ENCODE peak calls at places on chromosomes 11 and 22, in eight cellular contexts. One of them, this sample, is unnamed.

GRCh38 chr11:93476796-93477195 is 66.4 kb downstream of the SMCO4 start:
- DNase-seq in cardiac muscle cell: no peak
- DNase-seq in transverse colon: no peak
- DNase-seq in vagina: no peak
- DNase-seq in lung: no peak
- DNase-seq in ascending aorta: no peak
- DNase-seq in H1: no peak
- DNase-seq in kidney: no peak
- DNase-seq in this sample: no peak

GRCh38 chr11:43172477-43172876 is 139.3 kb upstream of the API5 start:
- DNase-seq in cardiac muscle cell: no peak
- DNase-seq in transverse colon: no peak
- DNase-seq in vagina: no peak
- DNase-seq in lung: no peak
- DNase-seq in ascending aorta: no peak
- DNase-seq in H1: no peak
- DNase-seq in kidney: no peak
- DNase-seq in this sample: no peak

GRCh38 chr11:62909107-62909894 is 11.9 kb downstream of the CHRM1 start:
- DNase-seq in cardiac muscle cell: peak; percentile 85
- DNase-seq in transverse colon: peak; percentile 85
- DNase-seq in vagina: no peak
- DNase-seq in lung: peak; percentile 75
- DNase-seq in ascending aorta: no peak
- DNase-seq in H1: peak; percentile 88
- DNase-seq in kidney: peak; percentile 90
- DNase-seq in this sample: peak; percentile 30

GRCh38 chr11:71251159-71251721 is 1.1 kb downstream of the SHANK2 start:
- DNase-seq in cardiac muscle cell: peak; percentile 11
- DNase-seq in transverse colon: peak; percentile 25
- DNase-seq in vagina: peak; percentile 70
- DNase-seq in lung: no peak
- DNase-seq in ascending aorta: no peak
- DNase-seq in H1: no peak
- DNase-seq in kidney: peak; percentile 85
- DNase-seq in this sample: no peak

GRCh38 chr11:108302121-108302785 is 79.4 kb downstream of the ATM start:
- DNase-seq in cardiac muscle cell: peak; percentile 52
- DNase-seq in transverse colon: no peak
- DNase-seq in vagina: no peak
- DNase-seq in lung: no peak
- DNase-seq in ascending aorta: no peak
- DNase-seq in H1: no peak
- DNase-seq in kidney: no peak
- DNase-seq in this sample: no peak

GRCh38 chr11:111406589-111406988 is 27.5 kb upstream of the POU2AF1 start:
- DNase-seq in cardiac muscle cell: no peak
- DNase-seq in transverse colon: no peak
- DNase-seq in vagina: no peak
- DNase-seq in lung: no peak
- DNase-seq in ascending aorta: no peak
- DNase-seq in H1: no peak
- DNase-seq in kidney: no peak
- DNase-seq in this sample: no peak

GRCh38 chr22:22422629-22423112 is 85.9 kb downstream of the ZNF280B start:
- DNase-seq in cardiac muscle cell: peak; percentile 71
- DNase-seq in transverse colon: peak; percentile 79
- DNase-seq in vagina: peak; percentile 60
- DNase-seq in lung: peak; percentile 46
- DNase-seq in ascending aorta: no peak
- DNase-seq in H1: peak; percentile 85
- DNase-seq in kidney: no peak
- DNase-seq in this sample: peak; percentile 95

GRCh38 chr11:132405728-132406127 is 1035.3 kb downstream of the NTM start:
- DNase-seq in cardiac muscle cell: no peak
- DNase-seq in transverse colon: no peak
- DNase-seq in vagina: no peak
- DNase-seq in lung: no peak
- DNase-seq in ascending aorta: no peak
- DNase-seq in H1: peak; percentile 55
- DNase-seq in kidney: no peak
- DNase-seq in this sample: no peak

GRCh38 chr22:18032455-18033101 is 8.2 kb upstream of the MICAL3 start:
- DNase-seq in cardiac muscle cell: peak; percentile 36
- DNase-seq in transverse colon: no peak
- DNase-seq in vagina: no peak
- DNase-seq in lung: no peak
- DNase-seq in ascending aorta: no peak
- DNase-seq in H1: no peak
- DNase-seq in kidney: no peak
- DNase-seq in this sample: no peak

GRCh38 chr11:44011797-44012196 is 36.0 kb upstream of the ACCSL start:
- DNase-seq in cardiac muscle cell: no peak
- DNase-seq in transverse colon: no peak
- DNase-seq in vagina: peak; percentile 34
- DNase-seq in lung: no peak
- DNase-seq in ascending aorta: no peak
- DNase-seq in H1: no peak
- DNase-seq in kidney: no peak
- DNase-seq in this sample: no peak

GRCh38 chr11:75810637-75811383 is 4.2 kb upstream of the UVRAG start:
- DNase-seq in cardiac muscle cell: no peak
- DNase-seq in transverse colon: no peak
- DNase-seq in vagina: no peak
- DNase-seq in lung: no peak
- DNase-seq in ascending aorta: no peak
- DNase-seq in H1: no peak
- DNase-seq in kidney: no peak
- DNase-seq in this sample: no peak

GRCh38 chr22:38751422-38752346 is 4.1 kb downstream of the SUN2 start:
- DNase-seq in cardiac muscle cell: no peak
- DNase-seq in transverse colon: peak; percentile 83
- DNase-seq in vagina: no peak
- DNase-seq in lung: peak; percentile 59
- DNase-seq in ascending aorta: no peak
- DNase-seq in H1: no peak
- DNase-seq in kidney: peak; percentile 87
- DNase-seq in this sample: peak; percentile 92

GRCh38 chr11:9489366-9489765 is 28.6 kb downstream of the ZNF143 start:
- DNase-seq in cardiac muscle cell: peak; percentile 25
- DNase-seq in transverse colon: no peak
- DNase-seq in vagina: no peak
- DNase-seq in lung: no peak
- DNase-seq in ascending aorta: no peak
- DNase-seq in H1: no peak
- DNase-seq in kidney: no peak
- DNase-seq in this sample: no peak

GRCh38 chr11:44080951-44081350 is 14.5 kb upstream of the EXT2 start:
- DNase-seq in cardiac muscle cell: no peak
- DNase-seq in transverse colon: no peak
- DNase-seq in vagina: peak; percentile 65
- DNase-seq in lung: no peak
- DNase-seq in ascending aorta: no peak
- DNase-seq in H1: no peak
- DNase-seq in kidney: no peak
- DNase-seq in this sample: no peak

GRCh38 chr11:35077709-35078695 is 61.0 kb upstream of the CD44 start:
- DNase-seq in cardiac muscle cell: no peak
- DNase-seq in transverse colon: no peak
- DNase-seq in vagina: no peak
- DNase-seq in lung: no peak
- DNase-seq in ascending aorta: no peak
- DNase-seq in H1: no peak
- DNase-seq in kidney: no peak
- DNase-seq in this sample: peak; percentile 53

GRCh38 chr11:94958118-94958517 is 15.2 kb downstream of the CWC15 start:
- DNase-seq in cardiac muscle cell: peak; percentile 10
- DNase-seq in transverse colon: no peak
- DNase-seq in vagina: no peak
- DNase-seq in lung: no peak
- DNase-seq in ascending aorta: no peak
- DNase-seq in H1: no peak
- DNase-seq in kidney: no peak
- DNase-seq in this sample: no peak

GRCh38 chr11:121063728-121064127 is 37.3 kb upstream of the TECTA start:
- DNase-seq in cardiac muscle cell: no peak
- DNase-seq in transverse colon: no peak
- DNase-seq in vagina: no peak
- DNase-seq in lung: no peak
- DNase-seq in ascending aorta: no peak
- DNase-seq in H1: no peak
- DNase-seq in kidney: no peak
- DNase-seq in this sample: no peak
- TF ChIP-seq CTCF in cardiac muscle cell: peak; percentile 39
- TF ChIP-seq CTCF in transverse colon: peak; percentile 32
- TF ChIP-seq CTCF in vagina: no peak
- TF ChIP-seq CTCF in lung: no peak
- TF ChIP-seq CTCF in ascending aorta: no peak
- TF ChIP-seq CTCF in H1: no peak
- TF ChIP-seq CTCF in kidney: no peak
- TF ChIP-seq CTCF in this sample: peak; percentile 34

DNA sequence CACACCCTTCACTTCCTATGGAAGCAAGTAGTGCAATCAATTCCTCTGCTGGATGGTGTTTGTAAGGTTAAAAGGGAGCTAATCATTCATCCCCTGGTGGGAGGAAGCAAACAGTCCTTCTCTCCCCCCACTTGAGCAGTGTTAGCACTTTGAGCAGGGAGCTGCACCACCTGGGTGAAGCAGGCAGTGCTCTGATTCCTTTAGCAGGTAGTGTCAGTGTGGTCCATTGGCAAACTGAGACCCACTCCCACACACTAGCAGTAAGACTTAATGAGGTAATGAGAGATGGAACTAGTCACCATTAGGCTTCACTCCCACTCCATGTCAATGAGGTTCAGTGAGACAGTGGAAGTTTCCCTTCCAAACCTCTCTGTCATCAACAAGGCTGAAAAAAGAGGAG is 1699.6 kb upstream of the RAG2 start:
- DNase-seq in cardiac muscle cell: no peak
- DNase-seq in transverse colon: no peak
- DNase-seq in vagina: no peak
- DNase-seq in lung: no peak
- DNase-seq in ascending aorta: no peak
- DNase-seq in H1: no peak
- DNase-seq in kidney: no peak
- DNase-seq in this sample: no peak
- H3K9me3 ChIP-seq in cardiac muscle cell: no peaks in the 10 kb centered on the region
- H3K9me3 ChIP-seq in transverse colon: no peaks in the 10 kb centered on the region
- H3K9me3 ChIP-seq in vagina: no peaks in the 10 kb centered on the region
- H3K9me3 ChIP-seq in lung: no peaks in the 10 kb centered on the region
- H3K9me3 ChIP-seq in ascending aorta: no peaks in the 10 kb centered on the region
- H3K9me3 ChIP-seq in H1: no peaks in the 10 kb centered on the region
- H3K9me3 ChIP-seq in kidney: no peaks in the 10 kb centered on the region
- H3K9me3 ChIP-seq in this sample: no peaks in the 10 kb centered on the region

DNA sequence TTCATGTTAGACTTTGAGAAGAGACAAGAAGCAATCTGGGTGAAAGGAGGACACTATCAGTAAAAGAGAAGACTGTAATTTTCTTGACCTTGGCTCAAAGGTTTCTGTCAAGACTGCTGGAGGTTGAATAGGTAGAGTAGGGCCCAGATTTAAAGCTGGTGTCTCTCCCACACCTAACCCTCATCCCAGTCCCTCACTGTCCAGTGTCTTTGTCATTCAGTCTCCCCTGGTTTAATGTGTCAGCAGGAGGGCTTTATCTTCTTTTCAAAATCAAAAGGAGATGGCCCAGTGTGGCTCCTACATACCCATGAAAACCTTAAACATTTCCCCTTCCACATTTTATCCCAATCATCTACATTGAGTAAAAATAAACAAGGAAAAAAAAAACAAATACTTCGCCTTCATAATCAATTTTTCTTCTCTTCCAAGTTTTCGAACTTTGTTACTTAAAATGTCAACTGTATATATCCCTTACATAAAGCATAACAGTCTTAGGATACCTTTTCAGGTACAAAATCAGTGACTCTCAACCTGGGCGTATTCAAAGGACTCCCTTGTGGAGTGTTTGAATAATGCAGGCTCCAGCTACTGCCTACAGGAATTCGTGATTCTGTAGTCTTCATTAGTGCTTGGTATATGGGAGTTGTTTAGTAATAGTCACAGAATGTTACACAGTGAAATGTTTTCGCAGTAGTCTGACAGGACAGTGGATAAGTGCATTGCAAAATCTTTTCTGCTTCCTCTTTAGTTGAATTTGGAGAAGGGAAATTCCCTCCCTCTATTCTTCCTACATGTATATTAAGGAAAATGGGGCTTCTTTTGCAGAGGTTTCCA is 87.2 kb downstream of the FAT3 start:
- DNase-seq in cardiac muscle cell: peak; percentile 67
- DNase-seq in transverse colon: no peak
- DNase-seq in vagina: no peak
- DNase-seq in lung: no peak
- DNase-seq in ascending aorta: no peak
- DNase-seq in H1: no peak
- DNase-seq in kidney: no peak
- DNase-seq in this sample: no peak
- TF ChIP-seq CTCF in cardiac muscle cell: no peak
- TF ChIP-seq CTCF in transverse colon: no peak
- TF ChIP-seq CTCF in vagina: no peak
- TF ChIP-seq CTCF in lung: no peak
- TF ChIP-seq CTCF in ascending aorta: no peak
- TF ChIP-seq CTCF in H1: no peak
- TF ChIP-seq CTCF in kidney: no peak
- TF ChIP-seq CTCF in this sample: no peak

GRCh38 chr11:134638796-134639540 is 226.9 kb upstream of the B3GAT1 start:
- DNase-seq in cardiac muscle cell: no peak
- DNase-seq in transverse colon: no peak
- DNase-seq in vagina: no peak
- DNase-seq in lung: no peak
- DNase-seq in ascending aorta: no peak
- DNase-seq in H1: no peak
- DNase-seq in kidney: no peak
- DNase-seq in this sample: peak; percentile 43
- H3K9me3 ChIP-seq in cardiac muscle cell: no peaks in the 10 kb centered on the region
- H3K9me3 ChIP-seq in transverse colon: no peaks in the 10 kb centered on the region
- H3K9me3 ChIP-seq in vagina: no peaks in the 10 kb centered on the region
- H3K9me3 ChIP-seq in lung: no peaks in the 10 kb centered on the region
- H3K9me3 ChIP-seq in ascending aorta: no peaks in the 10 kb centered on the region
- H3K9me3 ChIP-seq in H1: no peaks in the 10 kb centered on the region
- H3K9me3 ChIP-seq in kidney: no peaks in the 10 kb centered on the region
- H3K9me3 ChIP-seq in this sample: no peaks in the 10 kb centered on the region

GRCh38 chr11:57476883-57477506 is 16.7 kb downstream of the RTN4RL2 start:
- DNase-seq in cardiac muscle cell: no peak
- DNase-seq in transverse colon: peak; percentile 59
- DNase-seq in vagina: no peak
- DNase-seq in lung: no peak
- DNase-seq in ascending aorta: no peak
- DNase-seq in H1: peak; percentile 68
- DNase-seq in kidney: peak; percentile 84
- DNase-seq in this sample: peak; percentile 59
- TF ChIP-seq CTCF in cardiac muscle cell: peak; percentile 39
- TF ChIP-seq CTCF in transverse colon: peak; percentile 38
- TF ChIP-seq CTCF in vagina: no peak
- TF ChIP-seq CTCF in lung: no peak
- TF ChIP-seq CTCF in ascending aorta: peak; percentile 43
- TF ChIP-seq CTCF in H1: peak; percentile 67
- TF ChIP-seq CTCF in kidney: peak; percentile 23
- TF ChIP-seq CTCF in this sample: peak; percentile 65

DNA sequence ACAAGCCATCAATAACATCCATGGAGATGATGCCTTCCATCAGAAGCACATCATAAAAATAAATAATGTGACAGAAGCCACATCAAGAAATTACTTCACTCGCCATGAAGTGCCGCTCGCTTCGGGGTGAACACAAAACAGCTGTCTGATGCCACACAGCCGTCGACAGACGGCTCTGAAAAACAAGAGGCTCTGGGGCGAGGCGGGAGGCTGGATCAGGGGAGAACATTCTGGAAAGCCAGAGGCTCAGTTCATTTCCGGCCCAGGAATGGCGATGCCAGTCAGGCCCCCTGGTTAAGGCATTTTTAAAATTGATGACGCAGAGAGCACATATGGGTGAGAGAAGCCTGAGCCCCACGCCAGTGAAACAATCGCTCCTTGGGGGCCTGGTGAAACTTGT is 805.3 kb downstream of the TBC1D22A start:
- DNase-seq in cardiac muscle cell: no peak
- DNase-seq in transverse colon: no peak
- DNase-seq in vagina: no peak
- DNase-seq in lung: no peak
- DNase-seq in ascending aorta: no peak
- DNase-seq in H1: no peak
- DNase-seq in kidney: no peak
- DNase-seq in this sample: no peak
- H3K9me3 ChIP-seq in cardiac muscle cell: no peaks in the 10 kb centered on the region
- H3K9me3 ChIP-seq in transverse colon: no peaks in the 10 kb centered on the region
- H3K9me3 ChIP-seq in vagina: no peaks in the 10 kb centered on the region
- H3K9me3 ChIP-seq in lung: no peaks in the 10 kb centered on the region
- H3K9me3 ChIP-seq in ascending aorta: no peaks in the 10 kb centered on the region
- H3K9me3 ChIP-seq in H1: peaks cover 91% of the 10 kb centered on the region
- H3K9me3 ChIP-seq in kidney: no peaks in the 10 kb centered on the region
- H3K9me3 ChIP-seq in this sample: no peaks in the 10 kb centered on the region

This sample was measured in MM.1S.